ENCODE peak calls at places on chromosomes 2 and 18, in five cellular contexts. O is neuronal stem cell, S is tibial nerve, H is right cardiac atrium, J is psoas muscle. M is an unnamed sample. For H3K4me1, the result is how much of the 10 kb centered on the place peaks cover.

GRCh38 chr2:122412360-122412759 is 656.9 kb downstream of the TSN start:
- DNase-seq in O (no peak), S (no peak), H (no peak), J (no peak), M (no peak)

GRCh38 chr2:3143602-3144001 is 234.0 kb downstream of the EIPR1 start:
- DNase-seq in O (no peak), S (no peak), H (no peak), J (no peak), M (no peak)

GRCh38 chr2:19648583-19648982 is 253.2 kb downstream of the TTC32 start:
- DNase-seq in O (no peak), S (peak), H (peak), J (peak), M (no peak)

GRCh38 chr2:134988994-134989605 is 58.1 kb downstream of the MAP3K19 start:
- DNase-seq in O (no peak), S (no peak), H (no peak), J (no peak), M (no peak)

GRCh38 chr2:109638807-109639206 is 24.6 kb downstream of the SOWAHC start:
- DNase-seq in O (no peak), S (no peak), H (no peak), J (no peak), M (no peak)

GRCh38 chr2:224242543-224242942 is 159.4 kb downstream of the FAM124B start:
- DNase-seq in O (no peak), S (no peak), H (no peak), J (no peak), M (no peak)

GRCh38 chr2:226074391-226074790 is 674.9 kb downstream of the NYAP2 start:
- DNase-seq in O (no peak), S (no peak), H (no peak), J (no peak), M (no peak)

GRCh38 chr2:241064008-241064801 is 37.9 kb downstream of the MTERF4 start:
- DNase-seq in O (no peak), S (no peak), H (no peak), J (peak), M (peak)

GRCh38 chr18:59971871-59972270 is 72.1 kb downstream of the PMAIP1 start:
- DNase-seq in O (no peak), S (no peak), H (no peak), J (no peak), M (no peak)

GRCh38 chr2:101341421-101341820 is 32.9 kb upstream of the RNF149 start:
- DNase-seq in O (no peak), S (no peak), H (no peak), J (no peak), M (no peak)

GRCh38 chr18:9287037-9287436 is 47.5 kb upstream of the TWSG1 start:
- DNase-seq in O (no peak), S (no peak), H (no peak), J (no peak), M (no peak)

GRCh38 chr18:31920326-31920725 is 22.6 kb downstream of the TRAPPC8 start:
- DNase-seq in O (no peak), S (no peak), H (no peak), J (no peak), M (no peak)

GRCh38 chr2:72097276-72097675 is 50.4 kb downstream of the CYP26B1 start:
- DNase-seq in O (no peak), S (no peak), H (no peak), J (no peak), M (no peak)
- H3K27ac ChIP-seq in O (no peak), S (no peak), H (no peak), J (no peak), M (no peak)

GRCh38 chr2:64036343-64036742 is 17.1 kb upstream of the VPS54 start:
- DNase-seq in O (no peak), S (no peak), H (no peak), J (no peak), M (peak)
- H3K4me3 ChIP-seq in O (no peak), S (no peak), H (no peak), J (no peak), M (peak)

GRCh38 chr18:57436193-57436964 is 1.2 kb downstream of the ONECUT2 start:
- DNase-seq in O (no peak), S (no peak), H (no peak), J (no peak), M (no peak)
- H3K4me1 ChIP-seq in O (under half), S (under half), H (under half), J (under half), M (under half)

GRCh38 chr2:25342372-25343186 is 854 bp upstream of the DNMT3A start:
- DNase-seq in O (peak), S (peak), H (peak), J (peak), M (peak)

GRCh38 chr2:25347205-25347815 is 5.6 kb upstream of the DNMT3A start:
- DNase-seq in O (no peak), S (no peak), H (no peak), J (peak), M (no peak)

GRCh38 chr2:25349397-25349796 is 7.7 kb upstream of the DNMT3A start:
- DNase-seq in O (no peak), S (no peak), H (no peak), J (peak), M (no peak)

GRCh38 chr2:25343187-25343825 is 1.6 kb upstream of the DNMT3A start:
- DNase-seq in O (no peak), S (no peak), H (no peak), J (peak), M (no peak)

DNA sequence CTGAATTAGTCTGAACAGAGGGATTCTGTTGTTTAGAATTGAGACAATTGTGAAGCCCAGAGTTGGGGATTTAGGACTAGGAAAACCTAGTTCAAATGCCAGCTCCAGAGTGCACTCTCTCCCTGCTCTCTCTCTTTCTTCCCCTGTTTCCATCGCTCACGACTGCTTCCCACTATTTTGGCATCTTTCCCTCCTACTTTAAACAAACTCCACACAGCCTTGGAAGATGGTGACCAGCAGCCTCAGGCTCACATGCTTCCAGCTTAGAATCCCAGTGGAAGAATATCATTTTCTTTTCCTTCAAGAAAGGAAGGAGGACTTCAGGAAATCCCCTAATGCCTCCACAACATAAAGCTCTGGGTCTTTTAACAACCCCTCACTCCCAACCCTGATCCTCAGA is 6.1 kb upstream of the DNMT3A start:
- DNase-seq in O (no peak), S (no peak), H (no peak), J (no peak), M (no peak)
- H3K27ac ChIP-seq in O (no peak), S (no peak), H (no peak), J (peak), M (no peak)

GRCh38 chr18:13465476-13465875 is 246.9 kb downstream of the LDLRAD4 start:
- DNase-seq in O (no peak), S (no peak), H (no peak), J (no peak), M (no peak)

GRCh38 chr18:13463526-13463925 is 245.0 kb downstream of the LDLRAD4 start:
- DNase-seq in O (no peak), S (no peak), H (no peak), J (no peak), M (no peak)

GRCh38 chr18:13462686-13463085 is 244.1 kb downstream of the LDLRAD4 start:
- DNase-seq in O (no peak), S (no peak), H (no peak), J (no peak), M (no peak)

GRCh38 chr18:13464432-13465125 is 246.0 kb downstream of the LDLRAD4 start:
- DNase-seq in O (no peak), S (peak), H (peak), J (peak), M (peak)

DNA sequence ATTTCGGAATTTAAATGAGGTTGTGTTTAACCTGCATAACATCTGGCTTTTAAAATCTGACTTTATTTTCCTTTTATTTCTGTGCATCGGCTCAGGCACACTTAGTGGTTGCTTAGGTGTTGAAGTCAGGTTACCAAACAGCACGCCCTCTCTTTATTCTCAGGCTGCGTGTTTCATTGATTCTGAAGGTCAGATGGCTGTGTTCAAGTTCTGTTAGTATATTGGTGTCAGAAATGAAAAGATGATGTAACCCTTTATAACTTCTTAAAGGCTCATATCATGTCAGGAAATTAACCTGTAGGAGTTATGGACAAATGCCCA is 246.5 kb downstream of the LDLRAD4 start:
- DNase-seq in O (no peak), S (no peak), H (no peak), J (no peak), M (no peak)
- H3K4me3 ChIP-seq in O (no peak), S (no peak), H (no peak), J (no peak), M (peak)

DNA sequence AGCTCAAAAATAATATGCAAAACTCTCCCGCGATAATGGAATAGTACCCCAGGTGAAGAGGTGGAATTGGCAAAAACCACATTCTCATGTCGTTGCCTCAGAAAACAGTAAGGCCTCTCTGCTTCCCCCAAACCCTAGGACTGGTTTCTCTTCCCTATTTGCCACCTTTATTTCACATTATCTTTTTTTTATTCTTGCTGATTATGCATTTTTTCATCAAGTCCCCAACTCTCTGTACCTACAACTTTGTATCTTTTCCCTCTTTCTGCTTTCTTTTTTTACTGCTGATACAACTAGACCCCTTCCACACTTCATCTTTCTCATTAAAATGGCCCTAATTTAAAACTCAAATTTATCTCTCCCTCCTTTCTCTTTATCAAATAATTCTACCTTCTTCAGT is 1472.2 kb downstream of the SUCLG1 start:
- DNase-seq in O (no peak), S (no peak), H (no peak), J (no peak), M (no peak)
- H3K4me1 ChIP-seq in O (under half), S (under half), H (under half), J (under half), M (under half)

DNA sequence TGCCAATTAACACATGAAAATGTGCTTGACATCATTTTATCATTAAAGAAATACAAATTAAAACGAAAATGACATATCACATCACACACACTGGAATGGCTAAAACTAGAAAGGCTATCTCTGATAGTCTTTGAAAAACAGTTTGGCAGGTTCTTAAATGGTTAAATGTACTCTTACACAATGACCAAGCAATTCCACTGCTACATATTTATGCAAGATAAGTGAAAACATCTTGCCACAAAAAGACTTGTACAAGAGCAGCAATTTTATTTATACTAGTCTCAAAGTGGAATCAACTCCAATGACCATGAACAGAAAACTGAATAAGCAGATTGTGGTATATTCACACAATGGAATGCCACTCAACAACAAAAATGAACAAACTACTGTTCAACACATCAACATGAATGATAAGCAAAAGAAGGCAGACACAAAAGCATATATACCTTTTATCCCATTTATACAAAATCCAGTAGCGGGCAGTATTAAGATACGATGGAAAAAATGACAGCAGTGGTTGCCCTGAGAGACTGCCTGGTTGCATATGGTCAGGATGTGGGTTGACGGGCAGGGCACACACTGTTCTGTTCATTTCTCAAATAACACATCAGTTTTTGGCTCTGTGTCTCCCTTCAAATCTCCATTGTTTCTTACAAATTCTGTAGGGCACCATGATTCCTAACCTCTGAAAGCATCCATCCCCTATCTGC is 25.3 kb downstream of the SP100 start:
- DNase-seq in O (no peak), S (peak), H (peak), J (peak), M (peak)
- H3K27ac ChIP-seq in O (no peak), S (peak), H (no peak), J (no peak), M (peak)

DNA sequence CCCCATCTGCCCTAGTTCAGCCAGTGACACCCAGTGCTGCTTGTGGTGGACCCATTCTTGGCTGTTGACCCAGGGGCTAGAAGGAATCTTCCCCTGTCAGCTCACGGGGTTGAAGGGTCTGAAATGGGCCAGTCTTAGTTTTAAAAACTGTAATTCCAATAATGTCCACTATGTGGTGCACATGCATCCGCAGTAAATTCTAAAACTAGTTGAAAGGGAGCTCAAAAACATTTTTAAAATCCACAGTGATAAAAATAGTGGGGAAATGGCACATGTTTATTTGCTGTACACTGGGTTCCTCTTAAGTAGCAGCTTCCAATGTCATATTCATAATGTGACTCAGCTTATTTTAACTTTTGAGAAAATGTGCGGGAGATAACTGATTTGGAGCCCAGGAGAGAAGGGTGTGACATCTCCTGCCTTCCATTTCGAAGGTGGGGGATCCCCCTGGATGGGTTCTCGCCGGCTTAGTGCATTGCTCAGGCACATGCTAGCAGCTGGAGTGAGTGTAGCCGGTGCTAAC is 32.8 kb downstream of the GRHL1 start:
- DNase-seq in O (peak), S (no peak), H (no peak), J (no peak), M (no peak)
- H3K4me3 ChIP-seq in O (no peak), S (no peak), H (no peak), J (no peak), M (no peak)

DNA sequence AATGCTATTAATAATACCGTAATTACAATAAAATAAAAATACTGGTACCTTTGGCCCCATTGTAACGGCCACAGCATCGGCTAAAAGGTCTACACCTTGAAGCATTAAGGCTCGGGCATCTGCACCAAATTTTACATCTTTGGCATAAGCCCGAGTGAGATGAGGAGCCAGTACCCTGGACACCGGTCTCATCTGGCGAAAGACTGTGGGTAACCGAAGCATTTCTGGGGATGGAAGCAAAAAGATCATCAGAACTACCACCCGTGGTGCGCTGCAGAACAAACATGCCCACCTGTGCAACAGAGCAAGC is 1.1 kb downstream of the HSPD1 start:
- DNase-seq in O (no peak), S (no peak), H (no peak), J (no peak), M (no peak)
- H3K4me1 ChIP-seq in O (under half), S (under half), H (under half), J (half or more), M (under half)